ENCODE peak calls at places on chromosomes 11 and 22, in six cellular contexts. U is A549, I is NB4, O is K562, Q is HepG2, M is GM12878. H is an unnamed sample.

GRCh38 chr11:25247336-25247735 is 750.5 kb downstream of the LUZP2 start:
- DNase-seq in O (no peak), M (no peak), Q (no peak), I (no peak), U (no peak), H (no peak)

GRCh38 chr11:115663790-115664189 is 159.6 kb upstream of the CADM1 start:
- DNase-seq in U (no peak), I (no peak), Q (no peak), O (no peak), M (no peak), H (no peak)

GRCh38 chr11:34075178-34075820 is 23.8 kb downstream of the CAPRIN1 start:
- DNase-seq in I (no peak), Q (no peak), M (no peak), O (no peak), U (no peak), H (peak)

GRCh38 chr22:46985507-46985882 is 223.0 kb downstream of the TBC1D22A start:
- DNase-seq in M (no peak), U (no peak), Q (no peak), O (no peak), I (no peak), H (no peak)

GRCh38 chr11:16993495-16993894 is 20.7 kb downstream of the PLEKHA7 start:
- DNase-seq in M (no peak), O (no peak), I (no peak), Q (no peak), U (no peak), H (no peak)

GRCh38 chr11:17515443-17516176 is 28.6 kb downstream of the USH1C start:
- DNase-seq in I (no peak), M (no peak), U (no peak), O (no peak), Q (no peak), H (no peak)

GRCh38 chr11:12356944-12357655 is 20.3 kb upstream of the PARVA start:
- DNase-seq in I (no peak), Q (no peak), U (no peak), M (no peak), O (no peak), H (no peak)

GRCh38 chr11:35138606-35138948 is 394 bp upstream of the CD44 start:
- DNase-seq in Q (no peak), M (no peak), U (no peak), I (no peak), O (no peak), H (no peak)

GRCh38 chr22:43826142-43827093 is 14.3 kb upstream of the EFCAB6 start:
- DNase-seq in U (peak), I (peak), Q (no peak), M (no peak), O (no peak), H (no peak)

GRCh38 chr11:5136246-5136645 is 1.9 kb downstream of the OR52A5 start:
- DNase-seq in M (no peak), U (no peak), I (no peak), O (no peak), Q (no peak), H (no peak)

GRCh38 chr11:44630511-44631210 is 65.2 kb downstream of the CD82 start:
- DNase-seq in I (no peak), U (no peak), M (no peak), Q (no peak), O (no peak), H (no peak)

GRCh38 chr22:38732251-38732815 is 23.5 kb downstream of the SUN2 start:
- DNase-seq in I (no peak), O (no peak), U (no peak), Q (no peak), M (no peak), H (no peak)

GRCh38 chr11:110311783-110312578 is 15.6 kb upstream of the RDX start:
- DNase-seq in U (peak), I (no peak), M (no peak), O (peak), Q (no peak), H (peak)

GRCh38 chr11:75342966-75343870 is 8.2 kb downstream of the ARRB1 start:
- DNase-seq in O (peak), Q (peak), U (peak), M (no peak), I (no peak), H (peak)

GRCh38 chr22:32837142-32837541 is 35.6 kb downstream of the TIMP3 start:
- DNase-seq in O (no peak), Q (no peak), I (no peak), M (no peak), U (no peak), H (no peak)

GRCh38 chr11:13962562-13963168 is at the start of gene SPON1:
- DNase-seq in I (no peak), M (no peak), Q (no peak), U (no peak), O (no peak), H (peak)

GRCh38 chr11:134026655-134027343 is 42.1 kb upstream of the JAM3 start:
- DNase-seq in I (no peak), M (no peak), O (no peak), Q (no peak), U (no peak), H (no peak)

GRCh38 chr11:6387811-6388599 is 2.3 kb upstream of the SMPD1 start:
- DNase-seq in U (peak), Q (peak), I (no peak), M (no peak), O (no peak), H (peak)

GRCh38 chr11:116275634-116276033 is 497.2 kb downstream of the BUD13 start:
- DNase-seq in O (no peak), U (no peak), Q (no peak), M (no peak), I (no peak), H (no peak)

GRCh38 chr11:116843661-116844060 is 6.2 kb upstream of the APOA1 start:
- DNase-seq in U (no peak), I (no peak), Q (no peak), O (no peak), M (no peak), H (no peak)

GRCh38 chr11:44505591-44506054 is 59.8 kb upstream of the CD82 start:
- DNase-seq in Q (no peak), O (peak), I (no peak), M (no peak), U (no peak), H (no peak)

GRCh38 chr11:35005156-35005780 is 88.8 kb downstream of the PDHX start:
- DNase-seq in M (no peak), Q (no peak), I (no peak), O (no peak), U (peak), H (no peak)

GRCh38 chr22:22692707-22693530 is 48.5 kb downstream of the GGTLC2 start:
- DNase-seq in O (peak), M (no peak), I (peak), U (peak), Q (peak), H (peak)

GRCh38 chr11:73950869-73951710 is at the start of gene DNAJB13:
- DNase-seq in M (peak), O (peak), I (peak), U (peak), Q (peak), H (peak)

GRCh38 chr11:17798716-17799115 is 64.1 kb downstream of the KCNC1 start:
- DNase-seq in O (no peak), U (no peak), Q (no peak), I (no peak), M (no peak), H (no peak)

GRCh38 chr11:104462346-104462745 is 298.4 kb upstream of the PDGFD start:
- DNase-seq in I (peak), O (no peak), Q (no peak), U (no peak), M (no peak), H (no peak)

GRCh38 chr11:80165763-80166162 is 724.9 kb upstream of the TENM4 start:
- DNase-seq in Q (no peak), M (no peak), I (no peak), O (no peak), U (no peak), H (no peak)

GRCh38 chr11:123122341-123122740 is 60.4 kb upstream of the HSPA8 start:
- DNase-seq in Q (no peak), O (no peak), I (peak), M (no peak), U (peak), H (no peak)

GRCh38 chr11:68927280-68928107 is 23.8 kb downstream of the IGHMBP2 start:
- DNase-seq in M (peak), Q (no peak), I (peak), U (no peak), O (no peak), H (no peak)

GRCh38 chr11:12606597-12606996 is 67.6 kb upstream of the TEAD1 start:
- DNase-seq in U (no peak), O (no peak), M (no peak), I (no peak), Q (no peak), H (no peak)

GRCh38 chr11:9028591-9028990 is 24.8 kb upstream of the NRIP3 start:
- DNase-seq in U (no peak), M (no peak), Q (no peak), O (no peak), I (no peak), H (no peak)

DNA sequence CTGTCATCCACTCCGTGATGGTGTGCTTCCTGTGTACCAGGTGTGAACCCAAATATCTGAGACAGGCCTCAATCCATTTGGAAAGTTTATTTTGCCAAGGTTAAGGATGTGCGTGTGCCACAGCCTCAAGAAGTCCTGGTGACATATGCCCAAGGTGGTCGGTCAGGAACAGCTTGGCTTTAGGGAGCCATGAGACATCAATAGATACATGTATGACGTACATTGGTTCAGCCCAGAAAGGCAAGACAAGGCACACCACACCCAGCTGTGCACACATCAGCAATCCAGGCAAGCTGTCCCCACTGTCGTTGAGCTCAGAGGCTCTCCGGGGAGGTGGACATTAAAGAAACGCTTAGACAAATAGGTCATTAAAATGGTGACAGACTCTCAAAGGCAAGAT is 56.8 kb upstream of the SHANK2 start:
- DNase-seq in U (no peak), Q (no peak), M (no peak), O (no peak), I (no peak), H (no peak)
- TF ChIP-seq MYC in U (no peak), Q (no peak), M (no peak), O (no peak), I (no peak), H (no peak)

GRCh38 chr22:19406281-19406811 is 25.2 kb downstream of the HIRA start:
- DNase-seq in M (no peak), Q (no peak), O (no peak), I (no peak), U (no peak), H (no peak)
- TF ChIP-seq MAX in M (no peak), Q (no peak), O (no peak), I (no peak), U (no peak), H (no peak)

GRCh38 chr11:114280696-114281095 is 15.5 kb upstream of the NNMT start:
- DNase-seq in U (peak), Q (peak), O (peak), M (no peak), I (peak), H (peak)

GRCh38 chr11:114278342-114279065 is 17.7 kb upstream of the NNMT start:
- DNase-seq in I (no peak), U (no peak), O (no peak), Q (no peak), M (no peak), H (no peak)

GRCh38 chr11:114277637-114278341 is 18.4 kb upstream of the NNMT start:
- DNase-seq in I (no peak), O (no peak), U (no peak), Q (no peak), M (no peak), H (no peak)

GRCh38 chr11:114281388-114281956 is 14.7 kb upstream of the NNMT start:
- DNase-seq in Q (no peak), I (no peak), U (no peak), M (no peak), O (no peak), H (peak)

GRCh38 chr11:114279778-114280532 is 16.2 kb upstream of the NNMT start:
- DNase-seq in I (no peak), U (no peak), M (no peak), O (no peak), Q (no peak), H (peak)
- TF ChIP-seq MYC in I (no peak), U (no peak), M (no peak), O (no peak), Q (no peak), H (no peak)

GRCh38 chr11:69981119-69981770 is 96.9 kb upstream of the ANO1 start:
- DNase-seq in O (peak), Q (no peak), U (no peak), I (no peak), M (no peak), H (no peak)

GRCh38 chr11:69984457-69985261 is 93.5 kb upstream of the ANO1 start:
- DNase-seq in Q (no peak), U (no peak), M (no peak), O (no peak), I (no peak), H (no peak)

GRCh38 chr11:69983897-69984438 is 94.1 kb upstream of the ANO1 start:
- DNase-seq in U (no peak), M (no peak), I (no peak), Q (no peak), O (no peak), H (no peak)

GRCh38 chr11:69983571-69983877 is 94.6 kb upstream of the ANO1 start:
- DNase-seq in U (no peak), O (no peak), I (no peak), M (no peak), Q (no peak), H (no peak)

GRCh38 chr11:69982675-69983570 is 95.2 kb upstream of the ANO1 start:
- DNase-seq in U (no peak), I (no peak), M (no peak), O (no peak), Q (no peak), H (no peak)
- TF ChIP-seq MAX in U (no peak), I (no peak), M (no peak), O (no peak), Q (no peak), H (no peak)

GRCh38 chr22:29617922-29618629 is 14.6 kb downstream of the NF2 start:
- DNase-seq in U (no peak), O (no peak), M (no peak), I (no peak), Q (no peak), H (no peak)
- TF ChIP-seq MYC in U (no peak), O (no peak), M (no peak), I (no peak), Q (no peak), H (no peak)

GRCh38 chr11:47317078-47317828 is 35.2 kb downstream of the MYBPC3 start:
- DNase-seq in Q (no peak), U (no peak), I (no peak), M (no peak), O (no peak), H (no peak)
- TF ChIP-seq MAX in Q (no peak), U (no peak), I (no peak), M (no peak), O (no peak), H (no peak)

GRCh38 chr11:64518928-64519327 is 72.1 kb upstream of the SLC22A12 start:
- DNase-seq in M (no peak), O (no peak), U (no peak), Q (no peak), I (peak), H (no peak)
- TF ChIP-seq MYC in M (no peak), O (no peak), U (no peak), Q (no peak), I (no peak), H (no peak)

GRCh38 chr11:78821371-78822306 is 247.0 kb upstream of the NARS2 start:
- DNase-seq in I (no peak), O (no peak), Q (no peak), M (no peak), U (no peak), H (no peak)
- TF ChIP-seq MAX in I (no peak), O (no peak), Q (no peak), M (no peak), U (no peak), H (no peak)

GRCh38 chr11:37352485-37352884 is 754.4 kb upstream of the RAG2 start:
- DNase-seq in Q (no peak), I (no peak), M (no peak), O (no peak), U (no peak), H (no peak)
- TF ChIP-seq MYC in Q (no peak), I (no peak), M (no peak), O (no peak), U (no peak), H (no peak)

H was measured in endothelial cell of umbilical vein.